ENCODE peak calls at places on chromosomes 11 and 22, in four cellular contexts. C is naive thymus-derived CD4-positive, alpha-beta T cell; N is A549; E is body of pancreas. K is an unnamed sample.

GRCh38 chr11:119602745-119603373 is 126.1 kb downstream of the NECTIN1 start:
- DNase-seq in C (no peak), N (no peak), E (no peak), K (no peak)

GRCh38 chr11:66561975-66562248 is 6.5 kb downstream of the CTSF start:
- DNase-seq in C (no peak), N (no peak), E (no peak), K (no peak)

GRCh38 chr22:19680287-19680881 is 33.9 kb upstream of the SEPTIN5 start:
- DNase-seq in C (no peak), N (no peak), E (no peak), K (no peak)

GRCh38 chr22:44260216-44261035 is 52.3 kb downstream of the SHISAL1 start:
- DNase-seq in C (no peak), N (no peak), E (no peak), K (no peak)

GRCh38 chr11:37500425-37500824 is 902.4 kb upstream of the RAG2 start:
- DNase-seq in C (no peak), N (no peak), E (no peak), K (no peak)

GRCh38 chr11:17197431-17197898 is 10.3 kb downstream of the PIK3C2A start:
- DNase-seq in C (no peak), N (no peak), E (no peak), K (no peak)

GRCh38 chr11:105152556-105152955 is 13.0 kb upstream of the CARD18 start:
- DNase-seq in C (no peak), N (no peak), E (no peak), K (no peak)

GRCh38 chr11:77705195-77705876 is 67.7 kb upstream of the CLNS1A start:
- DNase-seq in C (no peak), N (peak; percentile 17), E (no peak), K (peak; percentile 18)

GRCh38 chr22:45830531-45831245 is 146.3 kb downstream of the WNT7B start:
- DNase-seq in C (no peak), N (no peak), E (no peak), K (peak; percentile 49)

GRCh38 chr11:33735166-33735425 is 1.1 kb downstream of the CD59 start:
- DNase-seq in C (peak; percentile 27), N (no peak), E (no peak), K (no peak)

GRCh38 chr11:2295971-2296912 is 5.5 kb downstream of the C11orf21 start:
- DNase-seq in C (no peak), N (no peak), E (no peak), K (no peak)

GRCh38 chr11:81203876-81204275 is 1529.8 kb downstream of the FAM181B start:
- DNase-seq in C (no peak), N (no peak), E (no peak), K (no peak)

GRCh38 chr11:117979481-117980211 is 6.5 kb upstream of the IL10RA start:
- DNase-seq in C (no peak), N (no peak), E (no peak), K (no peak)

GRCh38 chr22:19892249-19892879 is 37.7 kb upstream of the GNB1L start:
- DNase-seq in C (peak; percentile 61), N (no peak), E (no peak), K (no peak)

GRCh38 chr11:117704416-117705150 is 92.4 kb downstream of the DSCAML1 start:
- DNase-seq in C (no peak), N (no peak), E (no peak), K (no peak)

GRCh38 chr22:26648011-26648497 is 9.3 kb upstream of the MIAT start:
- DNase-seq in C (peak; percentile 33), N (no peak), E (no peak), K (no peak)

GRCh38 chr22:27896251-27896650 is 22.8 kb downstream of the PITPNB start:
- DNase-seq in C (no peak), N (no peak), E (no peak), K (no peak)
- H3K27ac ChIP-seq in C (no peak overlapping the region), N (no peak overlapping the region), E (no peak overlapping the region), K (no peak overlapping the region)

GRCh38 chr22:42442746-42443145 is 10.5 kb upstream of the NFAM1 start:
- DNase-seq in C (no peak), N (no peak), E (no peak), K (no peak)

GRCh38 chr22:42446151-42446550 is 13.9 kb upstream of the NFAM1 start:
- DNase-seq in C (no peak), N (no peak), E (no peak), K (no peak)

GRCh38 chr22:42440728-42441127 is 8.5 kb upstream of the NFAM1 start:
- DNase-seq in C (no peak), N (no peak), E (no peak), K (no peak)

GRCh38 chr22:42443240-42444059 is 11.2 kb upstream of the NFAM1 start:
- DNase-seq in C (no peak), N (peak; percentile 10), E (no peak), K (no peak)

DNA sequence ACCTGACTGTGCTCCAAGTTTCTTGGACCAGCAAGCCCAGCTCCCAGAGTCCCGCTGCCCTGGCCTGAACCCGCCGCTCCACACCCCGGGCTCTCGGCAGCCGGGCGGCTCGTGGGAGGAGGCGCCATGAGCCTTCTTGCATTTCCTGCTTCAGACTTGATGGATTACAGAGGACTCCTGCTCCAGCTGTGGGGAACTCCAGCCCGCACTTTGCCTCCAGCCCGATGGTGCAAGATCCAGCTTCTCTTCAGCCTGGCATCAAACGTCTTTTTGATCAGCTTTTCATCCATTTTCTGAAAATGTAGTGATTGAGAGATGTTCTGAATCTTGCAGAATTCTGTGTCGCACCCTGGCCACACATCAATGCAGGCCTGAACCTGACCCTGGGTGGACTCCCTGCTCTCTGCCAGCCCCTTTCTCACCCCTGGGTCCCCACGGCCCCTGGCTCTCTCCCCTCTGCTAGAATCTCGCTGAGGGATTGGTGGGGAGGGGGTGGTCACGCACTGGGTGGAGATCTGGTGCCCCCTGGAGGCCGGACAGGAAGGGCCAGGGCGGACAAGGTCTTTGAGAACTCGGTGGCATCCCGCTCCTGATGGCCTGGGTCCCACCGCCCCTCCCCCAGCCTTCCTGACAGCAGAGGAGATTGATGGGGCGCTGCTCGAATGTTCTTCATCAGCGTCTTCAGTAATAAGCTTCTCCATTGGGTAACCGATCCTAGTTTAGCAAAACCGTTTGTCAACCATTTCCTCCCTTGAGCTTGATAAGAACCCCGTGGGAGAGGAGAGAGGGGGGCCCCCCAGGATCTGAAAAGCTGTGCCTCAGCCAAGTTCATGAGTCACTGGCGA is 12.1 kb upstream of the NFAM1 start:
- DNase-seq in C (peak; percentile 86), N (peak; percentile 74), E (peak; percentile 84), K (peak; percentile 49)
- H3K27ac ChIP-seq in C (peak overlapping the region; percentile 71), N (peak overlapping the region; percentile 74), E (peak overlapping the region; percentile 35), K (peak overlapping the region; percentile 37)

DNA sequence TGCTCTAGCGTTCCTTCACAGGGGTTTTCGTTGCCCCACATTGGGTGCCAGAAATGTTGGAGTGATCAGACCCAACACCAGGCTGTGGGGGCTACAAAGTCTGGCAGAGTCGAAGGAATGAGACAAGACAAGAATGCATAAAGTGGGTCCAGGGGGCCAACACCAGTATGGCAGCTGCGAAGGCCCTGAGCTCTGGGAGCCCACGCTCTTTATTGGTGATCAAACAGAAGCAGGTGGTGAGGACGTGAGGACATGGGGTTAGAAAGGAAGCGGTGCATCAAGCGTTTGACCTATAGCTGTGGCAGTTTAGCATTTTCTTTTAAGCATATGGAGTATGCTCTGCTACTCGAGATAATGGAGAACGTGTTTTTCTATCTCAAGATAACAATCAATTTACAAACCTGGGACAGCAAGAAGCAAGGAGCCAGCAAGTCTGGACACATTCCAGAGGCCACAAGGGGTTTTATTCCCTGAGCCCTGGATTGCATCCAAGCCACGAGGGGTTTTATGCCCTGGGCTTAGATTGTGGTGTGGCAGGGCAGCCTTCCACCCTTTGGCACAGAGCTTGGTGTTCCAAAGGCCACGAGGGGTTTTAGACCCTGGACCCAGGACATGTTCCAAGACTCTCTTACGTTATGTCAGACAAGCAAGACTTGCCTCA is 3.9 kb upstream of the DNAJB13 start:
- DNase-seq in C (no peak), N (no peak), E (no peak), K (no peak)
- H3K27ac ChIP-seq in C (no peak overlapping the region), N (no peak overlapping the region), E (no peak overlapping the region), K (no peak overlapping the region)

GRCh38 chr11:57513911-57514537 is 1.5 kb downstream of the SLC43A1 start:
- DNase-seq in C (peak; percentile 38), N (no peak), E (peak; percentile 70), K (no peak)
- H3K27ac ChIP-seq in C (peak overlapping the region; percentile 63), N (peak overlapping the region; percentile 85), E (peak overlapping the region; percentile 89), K (no peak overlapping the region)

DNA sequence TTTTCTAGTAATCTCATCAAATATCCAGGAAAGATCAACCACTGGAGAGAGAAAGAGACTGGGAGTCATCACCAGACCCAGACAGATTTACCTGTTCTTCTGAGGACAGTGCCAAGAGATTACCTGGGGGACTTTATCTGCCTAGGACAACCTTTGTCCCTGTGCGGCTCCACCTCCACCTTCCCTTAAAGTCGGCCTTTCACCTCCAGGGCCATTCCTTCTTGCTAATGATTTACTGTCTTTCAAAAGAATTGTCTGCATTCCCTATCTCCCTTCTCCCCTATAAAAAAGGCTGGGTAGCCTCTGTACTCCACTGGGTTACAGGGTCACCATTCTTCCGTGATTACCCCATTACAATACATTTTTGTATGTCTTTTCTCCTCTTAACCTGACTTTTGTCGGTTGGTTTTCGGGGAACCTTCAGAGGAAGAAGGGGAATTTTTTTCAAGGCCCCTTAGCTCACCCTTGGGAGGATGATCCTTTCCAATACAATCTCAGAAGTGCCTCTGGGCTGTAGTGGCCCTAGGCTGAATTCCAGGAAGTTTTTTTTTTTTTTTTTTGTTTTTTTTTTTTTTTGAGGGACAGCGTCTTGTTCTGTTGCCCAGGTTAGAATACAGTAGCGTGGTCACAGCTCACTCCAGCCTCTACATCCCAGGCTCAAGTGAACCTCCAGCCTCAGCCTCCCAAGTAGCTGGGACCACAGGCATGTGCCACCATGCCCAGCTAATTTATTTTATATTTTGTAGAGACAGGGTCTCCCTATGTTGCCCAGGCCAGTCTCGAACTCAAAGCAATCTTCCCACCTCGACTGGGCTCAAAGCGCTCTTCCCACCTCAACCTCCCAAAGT is 1.5 kb upstream of the HMOX1 start:
- DNase-seq in C (no peak), N (no peak), E (no peak), K (no peak)
- H3K27ac ChIP-seq in C (no peak overlapping the region), N (peak overlapping the region; percentile 95), E (no peak overlapping the region), K (peak overlapping the region; percentile 62)

DNA sequence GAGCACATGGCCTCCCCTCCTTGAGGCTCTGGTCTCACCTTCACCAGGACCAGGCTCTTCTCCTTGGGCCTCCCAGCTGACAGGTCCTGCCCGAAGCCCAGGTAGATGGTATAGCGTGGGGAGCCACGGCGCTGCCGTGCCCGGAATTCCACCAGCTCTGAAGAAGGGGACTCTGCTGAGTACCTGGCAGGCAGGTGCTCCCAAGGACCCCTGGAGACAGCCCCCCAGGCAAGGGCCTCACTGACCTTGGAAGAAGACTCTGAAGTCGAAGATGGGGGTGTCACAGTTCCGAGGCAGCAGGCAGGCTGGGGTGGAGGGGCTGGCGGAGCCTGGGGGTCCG is 2.8 kb downstream of the IRF7 start:
- DNase-seq in C (no peak), N (no peak), E (no peak), K (no peak)
- H3K27ac ChIP-seq in C (peak overlapping the region; percentile 86), N (no peak overlapping the region), E (no peak overlapping the region), K (no peak overlapping the region)

DNA sequence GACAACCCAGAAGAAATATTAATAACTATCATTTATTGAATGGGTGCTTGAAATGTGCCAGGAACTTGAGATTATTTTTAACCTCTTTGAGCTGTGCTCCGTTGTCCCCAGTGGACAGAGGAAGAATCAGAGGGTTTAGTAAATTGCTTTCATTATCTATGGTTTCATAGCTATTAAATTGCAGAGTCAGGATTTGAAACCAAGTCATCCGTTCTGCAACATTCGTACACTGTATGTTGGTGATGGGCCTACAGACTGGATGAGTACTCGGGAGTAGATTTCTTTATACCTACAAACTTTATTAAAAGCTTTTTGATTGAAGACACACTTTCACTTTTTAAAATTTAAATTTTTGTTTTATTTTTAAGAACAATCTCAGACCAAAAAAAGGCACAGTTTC is 4.9 kb downstream of the HSD17B12 start:
- DNase-seq in C (no peak), N (no peak), E (no peak), K (no peak)
- H3K27ac ChIP-seq in C (no peak overlapping the region), N (no peak overlapping the region), E (no peak overlapping the region), K (no peak overlapping the region)

K was measured in epithelial cell of prostate.